ENCODE peak calls at places on chromosome 9, in five cellular contexts. One of them, this sample, is unnamed.

GRCh38 chr9:36609306-36609705 is 36.6 kb downstream of the MELK start:
- DNase-seq in mucosa of descending colon: no peak
- DNase-seq in pancreas: no peak
- DNase-seq in heart right ventricle: no peak
- DNase-seq in lower lobe of right lung: no peak
- DNase-seq in this sample: no peak

GRCh38 chr9:35771079-35771441 is 17.0 kb upstream of the MSMP start:
- DNase-seq in mucosa of descending colon: peak; percentile 45
- DNase-seq in pancreas: no peak
- DNase-seq in heart right ventricle: peak; percentile 29
- DNase-seq in lower lobe of right lung: no peak
- DNase-seq in this sample: no peak

GRCh38 chr9:93595861-93596365 is 19.5 kb downstream of the PHF2 start:
- DNase-seq in mucosa of descending colon: no peak
- DNase-seq in pancreas: peak; percentile 35
- DNase-seq in heart right ventricle: no peak
- DNase-seq in lower lobe of right lung: no peak
- DNase-seq in this sample: no peak

GRCh38 chr9:137578518-137579258 is at the start of gene DPH7:
- DNase-seq in mucosa of descending colon: peak; percentile 99
- DNase-seq in pancreas: peak; percentile 100
- DNase-seq in heart right ventricle: peak; percentile 97
- DNase-seq in lower lobe of right lung: peak; percentile 98
- DNase-seq in this sample: peak; percentile 98

GRCh38 chr9:77807295-77807694 is 159.2 kb upstream of the GNA14 start:
- DNase-seq in mucosa of descending colon: no peak
- DNase-seq in pancreas: no peak
- DNase-seq in heart right ventricle: no peak
- DNase-seq in lower lobe of right lung: no peak
- DNase-seq in this sample: no peak

GRCh38 chr9:98707158-98708102 is 1.3 kb downstream of the GABBR2 start:
- DNase-seq in mucosa of descending colon: peak; percentile 19
- DNase-seq in pancreas: peak; percentile 73
- DNase-seq in heart right ventricle: peak; percentile 28
- DNase-seq in lower lobe of right lung: peak; percentile 54
- DNase-seq in this sample: no peak

GRCh38 chr9:76996700-76997099 is 22.8 kb upstream of the FOXB2 start:
- DNase-seq in mucosa of descending colon: peak; percentile 56
- DNase-seq in pancreas: no peak
- DNase-seq in heart right ventricle: peak; percentile 25
- DNase-seq in lower lobe of right lung: no peak
- DNase-seq in this sample: no peak

GRCh38 chr9:29449294-29449693 is 1876.0 kb upstream of the C9orf72 start:
- DNase-seq in mucosa of descending colon: no peak
- DNase-seq in pancreas: no peak
- DNase-seq in heart right ventricle: no peak
- DNase-seq in lower lobe of right lung: no peak
- DNase-seq in this sample: no peak

GRCh38 chr9:27333241-27334052 is 36.5 kb upstream of the EQTN start:
- DNase-seq in mucosa of descending colon: peak; percentile 66
- DNase-seq in pancreas: no peak
- DNase-seq in heart right ventricle: peak; percentile 62
- DNase-seq in lower lobe of right lung: peak; percentile 57
- DNase-seq in this sample: peak; percentile 6

GRCh38 chr9:36499156-36499886 is 73.4 kb upstream of the MELK start:
- DNase-seq in mucosa of descending colon: no peak
- DNase-seq in pancreas: no peak
- DNase-seq in heart right ventricle: no peak
- DNase-seq in lower lobe of right lung: no peak
- DNase-seq in this sample: no peak

GRCh38 chr9:1007312-1007711 is 30.9 kb downstream of the DMRT3 start:
- DNase-seq in mucosa of descending colon: no peak
- DNase-seq in pancreas: no peak
- DNase-seq in heart right ventricle: no peak
- DNase-seq in lower lobe of right lung: no peak
- DNase-seq in this sample: no peak

GRCh38 chr9:84136119-84136868 is 155.7 kb downstream of the RMI1 start:
- DNase-seq in mucosa of descending colon: peak; percentile 63
- DNase-seq in pancreas: no peak
- DNase-seq in heart right ventricle: no peak
- DNase-seq in lower lobe of right lung: no peak
- DNase-seq in this sample: no peak

GRCh38 chr9:87792831-87793288 is 66.9 kb downstream of the CTSL start:
- DNase-seq in mucosa of descending colon: peak; percentile 49
- DNase-seq in pancreas: no peak
- DNase-seq in heart right ventricle: peak; percentile 68
- DNase-seq in lower lobe of right lung: peak; percentile 83
- DNase-seq in this sample: peak; percentile 18

GRCh38 chr9:81896067-81896466 is 32.2 kb upstream of the SPATA31D4 start:
- DNase-seq in mucosa of descending colon: no peak
- DNase-seq in pancreas: no peak
- DNase-seq in heart right ventricle: no peak
- DNase-seq in lower lobe of right lung: no peak
- DNase-seq in this sample: no peak

GRCh38 chr9:75866273-75866871 is 24.1 kb upstream of the PCSK5 start:
- DNase-seq in mucosa of descending colon: peak; percentile 86
- DNase-seq in pancreas: no peak
- DNase-seq in heart right ventricle: peak; percentile 56
- DNase-seq in lower lobe of right lung: no peak
- DNase-seq in this sample: peak; percentile 19

GRCh38 chr9:3931996-3932906 is 367.6 kb downstream of the GLIS3 start:
- DNase-seq in mucosa of descending colon: no peak
- DNase-seq in pancreas: no peak
- DNase-seq in heart right ventricle: no peak
- DNase-seq in lower lobe of right lung: no peak
- DNase-seq in this sample: no peak

GRCh38 chr9:68979538-68980314 is 34.2 kb downstream of the PRKACG start:
- DNase-seq in mucosa of descending colon: no peak
- DNase-seq in pancreas: no peak
- DNase-seq in heart right ventricle: peak; percentile 48
- DNase-seq in lower lobe of right lung: no peak
- DNase-seq in this sample: no peak

GRCh38 chr9:3893519-3893918 is 367.7 kb upstream of the RFX3 start:
- DNase-seq in mucosa of descending colon: peak; percentile 22
- DNase-seq in pancreas: no peak
- DNase-seq in heart right ventricle: no peak
- DNase-seq in lower lobe of right lung: no peak
- DNase-seq in this sample: no peak

GRCh38 chr9:38022203-38022602 is 46.8 kb downstream of the SHB start:
- DNase-seq in mucosa of descending colon: no peak
- DNase-seq in pancreas: no peak
- DNase-seq in heart right ventricle: no peak
- DNase-seq in lower lobe of right lung: no peak
- DNase-seq in this sample: no peak

GRCh38 chr9:113545068-113545467 is 81.5 kb downstream of the RGS3 start:
- DNase-seq in mucosa of descending colon: no peak
- DNase-seq in pancreas: peak; percentile 49
- DNase-seq in heart right ventricle: no peak
- DNase-seq in lower lobe of right lung: no peak
- DNase-seq in this sample: no peak

GRCh38 chr9:114156311-114156657 is 947 bp downstream of the COL27A1 start:
- DNase-seq in mucosa of descending colon: peak; percentile 27
- DNase-seq in pancreas: no peak
- DNase-seq in heart right ventricle: no peak
- DNase-seq in lower lobe of right lung: no peak
- DNase-seq in this sample: no peak

GRCh38 chr9:22102347-22103053 is 93.4 kb upstream of the CDKN2B start:
- DNase-seq in mucosa of descending colon: peak; percentile 40
- DNase-seq in pancreas: no peak
- DNase-seq in heart right ventricle: no peak
- DNase-seq in lower lobe of right lung: no peak
- DNase-seq in this sample: no peak

GRCh38 chr9:40928803-40929487 is 199.5 kb downstream of the FOXD4L6 start:
- DNase-seq in mucosa of descending colon: no peak
- DNase-seq in pancreas: no peak
- DNase-seq in heart right ventricle: no peak
- DNase-seq in lower lobe of right lung: no peak
- DNase-seq in this sample: no peak

GRCh38 chr9:37027582-37028424 is 6.3 kb downstream of the PAX5 start:
- DNase-seq in mucosa of descending colon: peak; percentile 93
- DNase-seq in pancreas: peak; percentile 97
- DNase-seq in heart right ventricle: peak; percentile 85
- DNase-seq in lower lobe of right lung: peak; percentile 85
- DNase-seq in this sample: peak; percentile 69

GRCh38 chr9:121345070-121345469 is 25.0 kb downstream of the STOM start:
- DNase-seq in mucosa of descending colon: no peak
- DNase-seq in pancreas: no peak
- DNase-seq in heart right ventricle: no peak
- DNase-seq in lower lobe of right lung: no peak
- DNase-seq in this sample: no peak

GRCh38 chr9:121339437-121339836 is 30.6 kb downstream of the STOM start:
- DNase-seq in mucosa of descending colon: no peak
- DNase-seq in pancreas: no peak
- DNase-seq in heart right ventricle: no peak
- DNase-seq in lower lobe of right lung: no peak
- DNase-seq in this sample: no peak

GRCh38 chr9:121344062-121344696 is 25.9 kb downstream of the STOM start:
- DNase-seq in mucosa of descending colon: no peak
- DNase-seq in pancreas: no peak
- DNase-seq in heart right ventricle: no peak
- DNase-seq in lower lobe of right lung: no peak
- DNase-seq in this sample: no peak

GRCh38 chr9:121336705-121337104 is 33.3 kb downstream of the STOM start:
- DNase-seq in mucosa of descending colon: no peak
- DNase-seq in pancreas: no peak
- DNase-seq in heart right ventricle: no peak
- DNase-seq in lower lobe of right lung: no peak
- DNase-seq in this sample: no peak

DNA sequence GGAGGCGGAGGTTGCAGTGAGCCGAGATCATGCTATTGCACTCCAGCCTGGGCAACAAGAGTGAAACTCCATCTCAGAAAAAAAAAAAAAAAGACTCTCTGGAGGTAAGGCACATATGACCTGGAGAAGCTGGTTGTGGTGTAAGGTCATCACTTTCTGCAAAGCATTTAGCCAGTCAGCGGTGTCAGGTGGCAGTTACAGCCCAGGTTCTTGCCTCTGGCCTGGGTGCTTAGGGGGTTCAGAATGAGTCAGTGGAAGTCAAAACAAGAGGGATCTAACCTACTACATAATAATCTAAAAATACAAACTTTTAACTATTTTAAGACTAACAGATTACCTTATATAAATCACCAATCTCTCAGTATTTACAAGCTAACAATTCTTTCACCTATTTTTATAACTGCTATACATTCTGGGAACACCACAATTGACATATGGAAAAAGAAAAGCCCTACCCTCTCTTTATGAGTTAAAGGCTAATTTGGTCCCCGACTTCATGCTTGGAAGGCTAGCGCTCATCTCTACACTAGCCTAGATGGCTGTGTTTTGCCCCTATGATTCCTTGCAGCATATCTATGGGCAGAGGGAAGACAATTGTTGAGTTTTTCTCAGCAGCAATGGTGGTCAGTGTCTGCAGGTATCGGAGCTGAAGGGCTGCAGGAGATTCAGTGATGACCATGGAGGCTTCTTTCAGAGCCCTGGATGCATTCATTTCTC is 29.2 kb downstream of the STOM start:
- DNase-seq in mucosa of descending colon: no peak
- DNase-seq in pancreas: no peak
- DNase-seq in heart right ventricle: no peak
- DNase-seq in lower lobe of right lung: no peak
- DNase-seq in this sample: no peak
- H3K36me3 ChIP-seq in mucosa of descending colon: no peaks in the 10 kb centered on the region
- H3K36me3 ChIP-seq in pancreas: no peaks in the 10 kb centered on the region
- H3K36me3 ChIP-seq in heart right ventricle: peaks cover 47% of the 10 kb centered on the region
- H3K36me3 ChIP-seq in lower lobe of right lung: peaks cover 96% of the 10 kb centered on the region
- H3K36me3 ChIP-seq in this sample: peaks cover 6% of the 10 kb centered on the region

GRCh38 chr9:129139993-129140396 is 28.8 kb downstream of the PTPA start:
- DNase-seq in mucosa of descending colon: peak; percentile 89
- DNase-seq in pancreas: peak; percentile 71
- DNase-seq in heart right ventricle: peak; percentile 99
- DNase-seq in lower lobe of right lung: peak; percentile 86
- DNase-seq in this sample: peak; percentile 60

GRCh38 chr9:129139233-129139992 is 28.2 kb downstream of the PTPA start:
- DNase-seq in mucosa of descending colon: peak; percentile 93
- DNase-seq in pancreas: no peak
- DNase-seq in heart right ventricle: peak; percentile 92
- DNase-seq in lower lobe of right lung: peak; percentile 71
- DNase-seq in this sample: peak; percentile 74

GRCh38 chr9:129138144-129138462 is 26.9 kb downstream of the PTPA start:
- DNase-seq in mucosa of descending colon: no peak
- DNase-seq in pancreas: no peak
- DNase-seq in heart right ventricle: peak; percentile 14
- DNase-seq in lower lobe of right lung: no peak
- DNase-seq in this sample: no peak

GRCh38 chr9:129137292-129138143 is 26.3 kb downstream of the PTPA start:
- DNase-seq in mucosa of descending colon: no peak
- DNase-seq in pancreas: no peak
- DNase-seq in heart right ventricle: no peak
- DNase-seq in lower lobe of right lung: no peak
- DNase-seq in this sample: no peak

GRCh38 chr9:129138476-129139232 is 27.4 kb downstream of the PTPA start:
- DNase-seq in mucosa of descending colon: no peak
- DNase-seq in pancreas: peak; percentile 70
- DNase-seq in heart right ventricle: peak; percentile 71
- DNase-seq in lower lobe of right lung: no peak
- DNase-seq in this sample: no peak
- H3K36me3 ChIP-seq in mucosa of descending colon: no peaks in the 10 kb centered on the region
- H3K36me3 ChIP-seq in pancreas: no peaks in the 10 kb centered on the region
- H3K36me3 ChIP-seq in heart right ventricle: peaks cover 13% of the 10 kb centered on the region
- H3K36me3 ChIP-seq in lower lobe of right lung: peaks cover 50% of the 10 kb centered on the region
- H3K36me3 ChIP-seq in this sample: peaks cover 5% of the 10 kb centered on the region

DNA sequence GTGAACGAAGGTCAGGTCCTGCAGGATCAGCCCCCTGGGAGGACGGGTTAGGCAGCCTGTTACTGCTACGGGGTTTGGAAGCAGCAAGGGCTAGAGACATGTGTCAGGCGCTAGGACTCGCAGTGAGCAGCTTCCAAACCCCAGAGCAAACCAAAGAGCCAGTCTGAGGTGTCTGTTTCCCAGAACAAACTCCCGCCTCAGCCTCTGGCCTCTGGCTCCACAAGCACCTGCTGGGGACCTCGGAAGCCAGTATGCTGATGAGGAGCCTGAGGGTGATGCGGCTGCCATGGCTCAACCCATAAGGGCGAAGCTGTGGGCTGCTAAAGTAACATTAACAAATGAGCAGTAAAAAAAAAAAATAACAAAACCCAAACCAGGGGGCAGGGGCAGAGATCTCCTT is 35.0 kb downstream of the PRRT1B start:
- DNase-seq in mucosa of descending colon: no peak
- DNase-seq in pancreas: no peak
- DNase-seq in heart right ventricle: no peak
- DNase-seq in lower lobe of right lung: no peak
- DNase-seq in this sample: no peak
- H3K36me3 ChIP-seq in mucosa of descending colon: peaks cover 3% of the 10 kb centered on the region
- H3K36me3 ChIP-seq in pancreas: peaks cover 20% of the 10 kb centered on the region
- H3K36me3 ChIP-seq in heart right ventricle: peaks cover 58% of the 10 kb centered on the region
- H3K36me3 ChIP-seq in lower lobe of right lung: peaks cover 100% of the 10 kb centered on the region
- H3K36me3 ChIP-seq in this sample: peaks cover 10% of the 10 kb centered on the region

DNA sequence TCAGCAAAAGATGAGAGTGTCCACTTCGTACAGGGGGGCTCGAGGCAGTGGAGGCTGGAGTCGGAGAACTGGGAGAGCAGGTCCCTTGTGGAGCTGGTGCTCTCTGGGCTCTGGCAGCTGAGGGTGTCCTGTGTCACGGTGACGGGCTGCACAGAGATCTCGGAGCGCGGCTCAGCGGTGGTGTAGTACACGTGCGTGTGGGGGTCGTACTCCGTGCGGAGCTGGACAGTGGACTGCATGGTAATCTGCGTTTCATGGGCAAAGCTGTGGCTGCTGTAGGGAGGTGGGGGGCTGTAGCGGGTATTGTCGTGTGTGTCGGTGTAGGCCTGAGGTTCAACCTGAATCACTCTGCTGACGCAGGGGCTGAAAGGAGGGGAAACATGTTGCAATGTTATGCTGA is 48.0 kb downstream of the PTCH1 start:
- DNase-seq in mucosa of descending colon: no peak
- DNase-seq in pancreas: no peak
- DNase-seq in heart right ventricle: no peak
- DNase-seq in lower lobe of right lung: no peak
- DNase-seq in this sample: no peak
- H3K36me3 ChIP-seq in mucosa of descending colon: no peaks in the 10 kb centered on the region
- H3K36me3 ChIP-seq in pancreas: peaks cover 22% of the 10 kb centered on the region
- H3K36me3 ChIP-seq in heart right ventricle: peaks cover 46% of the 10 kb centered on the region
- H3K36me3 ChIP-seq in lower lobe of right lung: peaks cover 88% of the 10 kb centered on the region
- H3K36me3 ChIP-seq in this sample: peaks cover 49% of the 10 kb centered on the region